ENCODE peak calls at places on chromosomes 3 and 15, in four cellular contexts. P is lower lobe of right lung, G is adrenal gland, C is cardiac muscle cell. L is an unnamed sample. For H3K27me3 and H3K4me1, the result is how much of the 10 kb centered on the place peaks cover.

GRCh38 chr15:91929509-91929908 is 76.0 kb downstream of the SLCO3A1 start:
- DNase-seq in G (no peak), C (peak), P (no peak), L (no peak)

GRCh38 chr15:65328506-65329297 is 24.2 kb downstream of the RNU5B-1 start:
- DNase-seq in G (no peak), P (peak), C (no peak), L (no peak)

GRCh38 chr15:100802421-100803157 is 77.0 kb upstream of the ALDH1A3 start:
- DNase-seq in P (no peak), G (no peak), C (no peak), L (no peak)

GRCh38 chr3:195203631-195204030 is 67.3 kb downstream of the XXYLT1 start:
- DNase-seq in C (no peak), G (no peak), P (no peak), L (peak)

GRCh38 chr15:61687651-61688050 is 372.6 kb downstream of the VPS13C start:
- DNase-seq in P (no peak), C (no peak), G (no peak), L (no peak)

GRCh38 chr3:56025316-56025715 is 443.0 kb downstream of the ERC2 start:
- DNase-seq in C (peak), P (no peak), G (peak), L (no peak)

GRCh38 chr3:65425880-65426279 is 612.8 kb downstream of the MAGI1 start:
- DNase-seq in G (no peak), C (peak), P (no peak), L (no peak)

GRCh38 chr3:169822540-169822939 is 9.8 kb upstream of the LRRC34 start:
- DNase-seq in P (no peak), G (no peak), C (no peak), L (no peak)

GRCh38 chr3:150237490-150237889 is 170.6 kb upstream of the TSC22D2 start:
- DNase-seq in G (peak), P (no peak), C (peak), L (no peak)

GRCh38 chr3:196124608-196125007 is 42.7 kb upstream of the TFRC start:
- DNase-seq in G (no peak), P (peak), C (no peak), L (no peak)

GRCh38 chr3:177410734-177411133 is 213.5 kb upstream of the TBL1XR1 start:
- DNase-seq in G (no peak), P (no peak), C (no peak), L (no peak)

GRCh38 chr15:29890761-29891457 is 68.6 kb upstream of the TJP1 start:
- DNase-seq in P (no peak), C (no peak), G (no peak), L (no peak)

GRCh38 chr15:40847225-40847961 is 3.5 kb downstream of the SPINT1 start:
- DNase-seq in P (peak), C (peak), G (peak), L (peak)

GRCh38 chr15:95839367-95839782 is 491.1 kb upstream of the NR2F2 start:
- DNase-seq in P (no peak), C (peak), G (no peak), L (no peak)

DNA sequence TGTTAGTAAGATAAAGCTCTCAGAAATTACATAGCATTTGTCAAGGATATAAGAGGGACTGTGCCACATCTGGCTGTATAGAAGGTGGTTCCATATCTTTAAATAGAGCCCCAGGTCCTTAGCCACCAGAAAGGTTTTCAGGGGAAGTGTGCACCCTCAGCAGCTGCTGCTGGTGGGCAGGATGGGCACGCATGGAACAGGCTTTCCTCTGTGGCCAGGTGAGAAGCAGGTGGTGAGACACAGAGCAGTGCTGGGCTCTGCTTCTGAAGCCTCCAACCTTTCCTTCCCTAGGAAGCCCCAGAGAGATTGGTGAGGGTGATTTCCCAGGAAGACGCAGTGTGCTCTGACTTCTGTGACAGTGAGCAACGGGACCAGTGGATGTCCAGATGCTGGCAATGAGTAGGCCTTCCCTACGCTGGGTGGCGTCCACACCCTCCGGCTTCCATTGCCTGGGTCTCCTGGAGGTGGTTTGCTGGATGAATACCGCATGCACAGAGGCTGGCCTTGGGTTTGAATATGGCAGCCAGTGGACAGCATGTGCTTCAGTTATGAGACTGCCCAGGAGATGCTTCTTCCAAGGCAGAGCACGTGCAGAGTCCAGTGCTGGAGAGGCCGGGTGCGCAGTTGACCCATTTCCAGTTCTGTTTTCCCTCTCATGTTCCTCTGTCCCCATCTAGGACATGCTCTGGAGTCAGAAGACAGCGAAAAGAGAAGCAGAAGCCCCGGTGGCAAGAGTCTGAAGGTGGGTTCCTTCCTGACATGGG is 52.7 kb upstream of the POLG start:
- DNase-seq in G (no peak), P (no peak), C (no peak), L (no peak)
- H3K27me3 ChIP-seq in G (under half), P (under half), C (half or more), L (under half)

GRCh38 chr3:111763101-111763500 is 96.0 kb upstream of the PHLDB2 start:
- DNase-seq in P (no peak), G (no peak), C (no peak), L (no peak)
- H3K4me1 ChIP-seq in P (under half), G (under half), C (under half), L (under half)

GRCh38 chr3:175941352-175941751 is 1082.2 kb downstream of the NAALADL2 start:
- DNase-seq in P (no peak), C (peak), G (no peak), L (peak)
- TF ChIP-seq CTCF in P (peak), C (peak), G (peak), L (peak)

GRCh38 chr3:98755601-98756000 is 7.5 kb upstream of the ST3GAL6 start:
- DNase-seq in P (no peak), G (no peak), C (no peak), L (no peak)

GRCh38 chr3:98750520-98750919 is 12.6 kb upstream of the ST3GAL6 start:
- DNase-seq in P (no peak), G (no peak), C (no peak), L (no peak)

GRCh38 chr3:98759629-98760028 is 3.5 kb upstream of the ST3GAL6 start:
- DNase-seq in C (no peak), P (no peak), G (no peak), L (no peak)

GRCh38 chr3:98754483-98754882 is 8.7 kb upstream of the ST3GAL6 start:
- DNase-seq in P (no peak), C (no peak), G (no peak), L (no peak)
- H3K27me3 ChIP-seq in P (under half), C (under half), G (under half), L (under half)

GRCh38 chr3:66469220-66469640 is 31.6 kb downstream of the LRIG1 start:
- DNase-seq in C (no peak), G (no peak), P (no peak), L (no peak)

GRCh38 chr3:66468016-66468735 is 32.6 kb downstream of the LRIG1 start:
- DNase-seq in P (no peak), G (no peak), C (peak), L (no peak)

GRCh38 chr3:66472313-66473134 is 28.3 kb downstream of the LRIG1 start:
- DNase-seq in G (no peak), C (peak), P (no peak), L (no peak)

GRCh38 chr3:66470956-66471686 is 29.7 kb downstream of the LRIG1 start:
- DNase-seq in P (no peak), G (no peak), C (no peak), L (no peak)

DNA sequence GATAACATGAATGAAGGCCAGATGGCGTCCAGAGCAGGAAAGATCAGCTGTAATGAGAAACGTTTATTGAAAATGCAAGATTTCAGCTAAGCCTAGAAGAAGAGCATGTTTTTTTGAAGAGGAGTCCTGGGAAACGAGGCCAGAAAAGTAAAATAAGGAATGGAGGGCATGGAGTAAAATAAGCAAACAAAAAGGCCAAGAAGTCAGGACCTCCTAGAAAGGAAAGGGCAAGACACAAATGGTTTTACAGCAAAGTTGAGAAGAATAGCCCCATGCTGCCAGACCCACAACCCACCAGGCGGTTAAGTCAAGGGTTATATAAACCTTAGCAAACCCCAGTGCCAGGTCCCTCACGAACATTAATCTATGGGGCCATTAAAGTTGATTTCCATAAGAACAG is 30.5 kb downstream of the LRIG1 start:
- DNase-seq in C (no peak), P (no peak), G (no peak), L (no peak)
- H3K4me1 ChIP-seq in C (under half), P (under half), G (under half), L (under half)

GRCh38 chr15:75044258-75044878 is 21.0 kb downstream of the PPCDC start:
- DNase-seq in G (no peak), C (no peak), P (no peak), L (no peak)

GRCh38 chr15:75038948-75039533 is 15.7 kb downstream of the PPCDC start:
- DNase-seq in P (no peak), G (no peak), C (no peak), L (no peak)

GRCh38 chr15:75045332-75046015 is 22.1 kb downstream of the PPCDC start:
- DNase-seq in C (no peak), G (no peak), P (no peak), L (no peak)

GRCh38 chr15:75042730-75043508 is 19.5 kb downstream of the PPCDC start:
- DNase-seq in G (peak), P (peak), C (peak), L (peak)

GRCh38 chr15:75043509-75044257 is 20.3 kb downstream of the PPCDC start:
- DNase-seq in C (peak), G (peak), P (peak), L (peak)
- TF ChIP-seq CTCF in C (peak), G (peak), P (peak), L (peak)

DNA sequence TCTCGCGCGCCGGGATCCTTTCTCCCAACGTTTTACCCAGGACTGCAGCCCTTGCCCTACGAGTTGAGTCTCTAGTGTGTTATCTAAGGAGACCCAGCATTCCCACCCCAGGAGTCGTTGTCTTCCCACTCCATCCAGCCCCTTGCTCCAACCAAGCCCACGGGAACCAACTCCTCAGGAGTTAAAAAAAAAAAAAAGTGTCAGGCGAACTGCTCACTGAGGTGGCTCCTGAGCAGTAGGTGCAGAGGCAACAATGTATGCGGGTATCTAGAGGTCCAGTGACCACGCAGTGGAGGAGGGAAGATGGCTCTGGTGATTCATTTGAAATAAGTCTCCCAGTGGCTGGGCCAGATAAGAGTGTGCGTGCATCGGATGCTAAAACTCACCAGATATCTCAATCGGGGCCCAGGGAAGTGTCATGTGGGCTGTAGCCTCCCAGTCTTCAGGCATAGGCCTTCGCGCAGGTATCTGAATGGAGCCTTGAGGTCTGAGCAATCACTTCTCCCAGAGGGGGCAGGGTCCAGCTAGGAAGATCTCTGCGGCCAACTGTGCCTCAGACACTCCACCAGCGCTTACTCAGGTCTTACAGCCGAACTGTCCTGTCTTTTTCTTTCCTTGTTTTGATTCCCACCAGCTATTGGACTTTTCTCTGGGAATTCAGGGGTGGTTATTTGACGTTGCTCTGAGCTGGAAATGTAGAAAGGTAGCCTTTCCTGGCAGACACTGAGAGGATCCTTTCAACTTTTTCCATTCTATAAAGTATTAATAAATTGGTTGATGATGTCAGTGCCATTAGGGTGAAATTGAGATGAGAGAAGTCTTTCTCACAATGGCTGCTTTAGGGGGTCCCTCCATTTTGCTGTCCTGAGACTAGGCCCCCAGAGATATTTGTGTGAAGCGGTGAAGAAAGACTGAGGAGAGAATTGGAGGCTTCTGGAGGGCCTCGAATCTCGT is 21.0 kb downstream of the ZIC4 start:
- DNase-seq in P (no peak), C (no peak), G (no peak), L (no peak)
- H3K27me3 ChIP-seq in P (half or more), C (half or more), G (half or more), L (under half)

DNA sequence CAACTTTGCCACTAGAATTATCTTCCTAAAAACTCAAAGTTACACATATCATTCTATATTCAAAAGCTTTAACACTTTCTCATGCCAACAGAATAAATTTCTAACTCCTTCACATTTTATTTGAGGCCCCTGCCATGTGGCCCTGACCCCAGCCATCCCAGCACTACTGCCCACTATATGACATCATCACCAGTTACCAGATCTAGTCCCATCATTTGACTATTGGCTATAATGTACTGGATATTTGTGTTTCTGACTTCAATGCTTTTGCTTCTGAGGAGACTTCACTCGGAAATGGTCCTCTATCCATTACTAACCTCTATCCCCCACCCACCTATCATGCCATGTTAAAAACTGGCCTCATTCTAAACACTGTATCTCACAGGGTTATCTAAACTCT is 23.6 kb downstream of the UBE3A start:
- DNase-seq in C (no peak), P (no peak), G (no peak), L (no peak)
- H3K4me1 ChIP-seq in C (under half), P (under half), G (half or more), L (under half)

GRCh38 chr3:190019840-190020239 is 100.9 kb downstream of the P3H2 start:
- DNase-seq in G (no peak), P (no peak), C (no peak), L (no peak)
- TF ChIP-seq CTCF in G (no peak), P (no peak), C (no peak), L (no peak)

DNA sequence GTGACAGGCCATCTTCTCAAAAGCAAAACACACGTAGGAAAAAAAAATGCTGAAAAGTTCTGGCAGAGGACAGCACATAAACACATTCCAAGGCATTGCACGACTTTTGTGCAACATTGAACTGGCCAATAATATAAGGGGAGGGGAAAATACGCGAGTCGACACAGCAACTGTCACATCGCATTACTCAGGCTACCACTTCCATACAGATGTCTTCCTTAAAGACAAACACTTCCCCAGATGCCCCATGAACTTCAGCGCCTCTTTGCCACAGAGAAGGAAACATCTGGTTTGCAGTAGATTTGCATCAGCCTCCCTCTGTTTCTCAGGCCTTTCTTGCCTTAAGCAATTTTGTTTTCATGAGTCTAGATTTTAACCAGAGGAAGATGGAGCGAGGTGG is 144.4 kb upstream of the IGF1R start:
- DNase-seq in G (no peak), P (no peak), C (peak), L (no peak)
- H3K27me3 ChIP-seq in G (under half), P (under half), C (under half), L (under half)

L was measured in testis.